ENCODE peak calls at places on chromosome 4, in six cellular contexts. Y is AG04450; E is cardiac muscle cell; V is PC-9; D is fibroblast of villous mesenchyme; J is CD8-positive, alpha-beta T cell. M is an unnamed sample.

GRCh38 chr4:132809298-132810032 is 339.6 kb upstream of the PCDH10 start:
- DNase-seq in Y (no peak), E (no peak), V (no peak), D (no peak), J (no peak), M (no peak)

GRCh38 chr4:22233257-22233656 is 282.6 kb downstream of the ADGRA3 start:
- DNase-seq in Y (no peak), E (no peak), V (no peak), D (no peak), J (no peak), M (no peak)

GRCh38 chr4:31107362-31107761 is 387.2 kb downstream of the PCDH7 start:
- DNase-seq in Y (no peak), E (no peak), V (no peak), D (no peak), J (no peak), M (no peak)

GRCh38 chr4:104210420-104210819 is 284.3 kb downstream of the CXXC4 start:
- DNase-seq in Y (no peak), E (no peak), V (no peak), D (no peak), J (no peak), M (no peak)

GRCh38 chr4:8080754-8081065 is 77.9 kb downstream of the ABLIM2 start:
- DNase-seq in Y (no peak), E (no peak), V (no peak), D (no peak), J (no peak), M (no peak)

GRCh38 chr4:13706716-13707115 is 79.2 kb upstream of the BOD1L1 start:
- DNase-seq in Y (no peak), E (no peak), V (no peak), D (no peak), J (no peak), M (no peak)

GRCh38 chr4:39620551-39620950 is 18.1 kb downstream of the SMIM14 start:
- DNase-seq in Y (no peak), E (peak), V (no peak), D (peak), J (no peak), M (no peak)

GRCh38 chr4:150067859-150068258 is 10.4 kb upstream of the DCLK2 start:
- DNase-seq in Y (no peak), E (no peak), V (no peak), D (no peak), J (no peak), M (no peak)

GRCh38 chr4:46975841-46976551 is 17.4 kb downstream of the GABRA4 start:
- DNase-seq in Y (no peak), E (peak), V (no peak), D (no peak), J (no peak), M (no peak)

GRCh38 chr4:140309124-140309870 is 64.1 kb upstream of the SCOC start:
- DNase-seq in Y (no peak), E (no peak), V (peak), D (peak), J (no peak), M (no peak)

GRCh38 chr4:13821522-13821921 is 194.0 kb upstream of the BOD1L1 start:
- DNase-seq in Y (no peak), E (peak), V (no peak), D (peak), J (no peak), M (no peak)

GRCh38 chr4:87575408-87575807 is 32.9 kb upstream of the DSPP start:
- DNase-seq in Y (no peak), E (no peak), V (no peak), D (no peak), J (no peak), M (no peak)

GRCh38 chr4:3250438-3250955 is 1.5 kb downstream of the MSANTD1 start:
- DNase-seq in Y (no peak), E (no peak), V (no peak), D (no peak), J (no peak), M (no peak)

GRCh38 chr4:182494103-182494502 is 250.9 kb downstream of the TENM3 start:
- DNase-seq in Y (no peak), E (no peak), V (no peak), D (no peak), J (no peak), M (no peak)

GRCh38 chr4:80073362-80074008 is 456 bp upstream of the ANTXR2 start:
- DNase-seq in Y (no peak), E (no peak), V (no peak), D (no peak), J (peak), M (peak)

GRCh38 chr4:77473509-77473908 is 132.1 kb upstream of the CXCL13 start:
- DNase-seq in Y (no peak), E (peak), V (no peak), D (peak), J (no peak), M (no peak)

GRCh38 chr4:122731676-122732075 is 828 bp upstream of the BBS12 start:
- DNase-seq in Y (no peak), E (no peak), V (no peak), D (no peak), J (no peak), M (no peak)
- H3K4me3 ChIP-seq in Y (no peak), E (peak), V (peak), D (no peak), J (no peak), M (no peak)

DNA sequence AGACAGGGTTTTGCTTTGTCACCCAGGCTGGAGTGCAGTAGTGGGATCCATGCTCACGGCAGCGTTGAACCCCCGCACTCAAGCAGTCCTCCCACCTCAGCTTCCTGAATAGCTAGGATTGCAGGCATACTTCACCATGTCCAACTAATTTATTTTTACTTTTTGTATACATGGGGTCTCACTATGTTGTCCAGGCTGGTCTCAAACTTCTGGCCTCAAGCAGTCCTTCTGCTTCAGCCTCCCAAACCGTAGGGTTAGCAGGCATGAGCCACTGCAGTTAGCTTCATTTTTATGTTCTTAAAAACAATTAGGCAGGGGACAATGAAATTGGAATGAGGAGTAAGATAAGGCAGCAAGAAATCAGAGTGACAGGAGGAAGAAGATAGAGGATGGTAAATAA is 50.5 kb downstream of the RAP1GDS1 start:
- DNase-seq in Y (no peak), E (no peak), V (no peak), D (no peak), J (no peak), M (no peak)
- H3K4me3 ChIP-seq in Y (no peak), E (no peak), V (no peak), D (no peak), J (no peak), M (no peak)

DNA sequence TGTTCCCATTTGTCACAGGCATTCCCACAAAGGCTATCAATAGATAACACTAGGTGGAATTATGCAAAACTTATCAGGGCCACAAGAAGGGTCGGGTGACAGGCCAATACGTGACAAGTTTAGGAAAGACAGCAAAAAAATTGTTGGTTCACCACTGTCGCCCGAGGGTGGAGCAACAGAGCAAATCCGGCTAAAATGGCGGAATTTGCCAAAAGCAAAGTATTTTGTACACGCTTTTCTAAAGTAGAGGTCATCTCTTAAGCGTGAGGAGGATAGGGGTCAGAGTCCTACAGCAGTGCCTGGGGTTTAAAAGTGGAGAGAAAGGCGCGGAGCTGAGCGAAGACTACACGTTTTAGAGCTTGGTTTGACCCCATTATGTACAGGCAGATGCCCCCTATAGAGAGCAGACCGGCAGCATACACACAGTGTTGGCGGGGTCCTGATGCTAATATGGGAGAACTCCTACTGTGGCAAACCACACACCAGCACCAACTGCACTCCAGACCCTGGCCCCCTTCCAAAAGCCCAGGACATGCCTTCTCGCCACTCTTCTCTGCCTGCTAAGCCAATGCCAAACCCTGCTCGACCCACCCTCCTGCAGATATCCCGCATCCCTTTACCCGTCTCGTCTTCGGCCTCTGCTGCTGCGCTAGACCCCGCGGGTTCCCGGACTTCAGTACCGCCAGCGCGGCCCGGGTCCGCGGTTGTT is 733 bp downstream of the CCNA2 start:
- DNase-seq in Y (no peak), E (peak), V (peak), D (peak), J (peak), M (peak)
- H3K4me3 ChIP-seq in Y (peak), E (peak), V (peak), D (peak), J (peak), M (peak)

DNA sequence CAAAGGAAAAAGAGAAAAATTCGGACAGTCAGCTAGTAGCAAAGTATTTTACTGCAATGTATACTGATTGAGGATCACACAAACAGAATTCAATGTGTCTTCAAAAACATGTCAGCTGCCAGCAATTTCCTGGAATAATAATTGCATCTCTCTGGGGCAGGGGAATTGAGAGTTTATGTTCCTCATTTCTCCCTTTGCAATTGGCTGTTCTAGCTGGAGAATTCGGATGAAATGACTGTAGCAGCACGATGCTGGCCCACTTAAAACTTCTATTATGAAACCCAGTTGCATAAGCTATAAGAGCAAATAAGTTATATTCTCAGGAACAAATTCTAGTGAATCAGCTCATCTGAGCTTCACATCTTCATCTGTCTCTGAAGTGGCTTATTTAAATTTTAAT is 99.9 kb upstream of the CPEB2 start:
- DNase-seq in Y (no peak), E (no peak), V (no peak), D (no peak), J (no peak), M (no peak)
- H3K4me3 ChIP-seq in Y (no peak), E (no peak), V (no peak), D (no peak), J (no peak), M (no peak)

GRCh38 chr4:120062663-120063195 is 3.9 kb downstream of the MAD2L1 start:
- DNase-seq in Y (no peak), E (peak), V (no peak), D (no peak), J (no peak), M (no peak)
- H3K4me3 ChIP-seq in Y (no peak), E (no peak), V (no peak), D (no peak), J (no peak), M (no peak)

DNA sequence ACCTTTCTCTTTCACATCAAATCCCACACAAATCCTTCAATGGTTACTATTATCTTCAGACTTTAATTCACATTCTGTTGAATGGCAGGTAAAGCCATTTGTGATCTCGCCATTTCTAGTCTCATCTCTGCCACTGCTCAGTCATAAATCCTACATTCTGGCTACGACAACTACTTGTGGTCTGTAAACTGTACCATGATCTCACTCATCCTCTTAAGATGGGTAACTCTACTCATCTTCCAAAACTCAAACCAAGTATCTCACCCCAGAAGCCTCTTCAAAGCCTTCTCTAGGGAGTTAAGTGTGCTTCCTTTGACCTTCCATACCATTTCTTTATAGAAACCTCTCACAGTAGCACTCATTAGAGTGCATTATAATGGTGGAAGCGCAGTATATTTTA is 101.8 kb downstream of the NEK1 start:
- DNase-seq in Y (no peak), E (no peak), V (no peak), D (no peak), J (no peak), M (no peak)
- H3K4me3 ChIP-seq in Y (no peak), E (no peak), V (no peak), D (no peak), J (no peak), M (no peak)